ENCODE peak calls at places on chromosomes 2 and 18, in four cellular contexts. A, T, M and O are unnamed samples.

GRCh38 chr2:219410390-219410789 is 7.8 kb upstream of the DES start:
- ATAC-seq in A (no peak), T (no peak), M (no peak), O (no peak)

GRCh38 chr2:54983345-54984235 is 66.7 kb downstream of the RTN4 start:
- ATAC-seq in A (no peak), T (no peak), M (no peak), O (no peak)

GRCh38 chr2:238939074-238939473 is 91.2 kb downstream of the TWIST2 start:
- ATAC-seq in A (no peak), T (peak), M (no peak), O (no peak)

GRCh38 chr18:24273596-24273995 is 124.0 kb downstream of the OSBPL1A start:
- ATAC-seq in A (no peak), T (no peak), M (peak), O (no peak)

GRCh38 chr2:54579061-54579681 is 123.0 kb downstream of the SPTBN1 start:
- ATAC-seq in A (no peak), T (no peak), M (no peak), O (no peak)

GRCh38 chr2:17644997-17645715 is 104.7 kb downstream of the VSNL1 start:
- ATAC-seq in A (no peak), T (no peak), M (no peak), O (no peak)

GRCh38 chr2:126665483-126665882 is 9.5 kb downstream of the GYPC start:
- ATAC-seq in A (no peak), T (no peak), M (no peak), O (no peak)

GRCh38 chr2:105102963-105103421 is 65.1 kb downstream of the MRPS9 start:
- ATAC-seq in A (no peak), T (no peak), M (no peak), O (no peak)

GRCh38 chr2:241843321-241844065 is 15.2 kb downstream of the PDCD1 start:
- ATAC-seq in A (no peak), T (peak), M (peak), O (no peak)

GRCh38 chr2:157056200-157056676 is 201.3 kb upstream of the GALNT5 start:
- ATAC-seq in A (no peak), T (peak), M (peak), O (no peak)

GRCh38 chr2:160956243-160956802 is 203.9 kb upstream of the TANK start:
- ATAC-seq in A (no peak), T (peak), M (peak), O (no peak)

GRCh38 chr18:80148316-80149199 is 39.5 kb downstream of the ADNP2 start:
- ATAC-seq in A (no peak), T (peak), M (peak), O (no peak)

GRCh38 chr2:25955869-25956535 is 26.3 kb downstream of the KIF3C start:
- ATAC-seq in A (no peak), T (no peak), M (no peak), O (no peak)

GRCh38 chr18:58952871-58953270 is 88.2 kb downstream of the ZNF532 start:
- ATAC-seq in A (no peak), T (no peak), M (no peak), O (no peak)

GRCh38 chr18:43592268-43592667 is 315.0 kb upstream of the SYT4 start:
- ATAC-seq in A (no peak), T (no peak), M (no peak), O (no peak)

GRCh38 chr2:14543284-14543683 is 89.2 kb upstream of the LRATD1 start:
- ATAC-seq in A (no peak), T (peak), M (no peak), O (no peak)

GRCh38 chr2:84816426-84817026 is 64.4 kb downstream of the TRABD2A start:
- ATAC-seq in A (peak), T (no peak), M (no peak), O (peak)

GRCh38 chr2:12050381-12050780 is 303.9 kb downstream of the LPIN1 start:
- ATAC-seq in A (no peak), T (no peak), M (peak), O (no peak)

GRCh38 chr2:207543272-207543671 is 13.5 kb downstream of the CREB1 start:
- ATAC-seq in A (no peak), T (no peak), M (no peak), O (no peak)

GRCh38 chr18:57859314-57859713 is 56.2 kb upstream of the ATP8B1 start:
- ATAC-seq in A (peak), T (peak), M (peak), O (peak)

GRCh38 chr18:50058731-50059130 is 136.2 kb downstream of the MYO5B start:
- ATAC-seq in A (no peak), T (no peak), M (no peak), O (no peak)

GRCh38 chr2:234102112-234102511 is 51.6 kb downstream of the SPP2 start:
- ATAC-seq in A (no peak), T (peak), M (no peak), O (no peak)

GRCh38 chr18:55307505-55307904 is 280.5 kb downstream of the TCF4 start:
- ATAC-seq in A (no peak), T (no peak), M (no peak), O (no peak)

GRCh38 chr2:106028192-106028591 is 165.9 kb downstream of the UXS1 start:
- ATAC-seq in A (no peak), T (no peak), M (no peak), O (no peak)

GRCh38 chr2:105596522-105596921 is 148.2 kb upstream of the NCK2 start:
- ATAC-seq in A (no peak), T (no peak), M (no peak), O (no peak)

GRCh38 chr2:10006248-10007147 is 36.9 kb upstream of the KLF11 start:
- ATAC-seq in A (peak), T (peak), M (peak), O (no peak)